ENCODE peak calls at places on chromosomes 5 and 9, in four cellular contexts. One of them, this sample, is unnamed.

GRCh38 chr9:122936883-122937282 is 3.9 kb upstream of the RABGAP1 start:
- DNase-seq in H1: no peak
- DNase-seq in GM12878: no peak
- DNase-seq in HepG2: no peak
- DNase-seq in this sample: no peak

GRCh38 chr9:18474778-18475177 is 825 bp downstream of the ADAMTSL1 start:
- DNase-seq in H1: no peak
- DNase-seq in GM12878: no peak
- DNase-seq in HepG2: no peak
- DNase-seq in this sample: no peak

GRCh38 chr5:125336401-125336800 is 590.0 kb upstream of the ZNF608 start:
- DNase-seq in GM12878: no peak
- DNase-seq in HepG2: no peak
- DNase-seq in H1: no peak
- DNase-seq in this sample: no peak

GRCh38 chr9:89116064-89116817 is 62.4 kb downstream of the SHC3 start:
- DNase-seq in H1: no peak
- DNase-seq in GM12878: no peak
- DNase-seq in HepG2: no peak
- DNase-seq in this sample: no peak

GRCh38 chr5:145683426-145683825 is 151.7 kb downstream of the PRELID2 start:
- DNase-seq in HepG2: no peak
- DNase-seq in H1: no peak
- DNase-seq in GM12878: no peak
- DNase-seq in this sample: no peak

GRCh38 chr9:2158111-2158610 is 143.0 kb downstream of the SMARCA2 start:
- DNase-seq in GM12878: peak
- DNase-seq in HepG2: no peak
- DNase-seq in H1: no peak
- DNase-seq in this sample: no peak

GRCh38 chr9:8855046-8855445 is 1055.5 kb upstream of the DMAC1 start:
- DNase-seq in H1: no peak
- DNase-seq in HepG2: no peak
- DNase-seq in GM12878: no peak
- DNase-seq in this sample: no peak

GRCh38 chr9:135507104-135508035 is 6.9 kb downstream of the MRPS2 start:
- DNase-seq in H1: no peak
- DNase-seq in GM12878: no peak
- DNase-seq in HepG2: no peak
- DNase-seq in this sample: no peak

GRCh38 chr9:136618578-136619547 is 43.9 kb upstream of the EGFL7 start:
- DNase-seq in GM12878: no peak
- DNase-seq in H1: no peak
- DNase-seq in HepG2: no peak
- DNase-seq in this sample: no peak

GRCh38 chr5:56610093-56610698 is 205.2 kb upstream of the MAP3K1 start:
- DNase-seq in H1: no peak
- DNase-seq in HepG2: no peak
- DNase-seq in GM12878: no peak
- DNase-seq in this sample: no peak

GRCh38 chr5:59728356-59728755 is 165.2 kb downstream of the PDE4D start:
- DNase-seq in HepG2: no peak
- DNase-seq in H1: no peak
- DNase-seq in GM12878: no peak
- DNase-seq in this sample: no peak

GRCh38 chr5:44388504-44389409 is 463 bp downstream of the FGF10 start:
- DNase-seq in HepG2: no peak
- DNase-seq in GM12878: no peak
- DNase-seq in H1: no peak
- DNase-seq in this sample: no peak

GRCh38 chr5:79237735-79238560 is 2.0 kb downstream of the JMY start:
- DNase-seq in HepG2: no peak
- DNase-seq in GM12878: no peak
- DNase-seq in H1: no peak
- DNase-seq in this sample: no peak

GRCh38 chr5:178145965-178146820 is 7.5 kb downstream of the NHP2 start:
- DNase-seq in HepG2: peak
- DNase-seq in GM12878: no peak
- DNase-seq in H1: peak
- DNase-seq in this sample: peak

GRCh38 chr9:21028476-21028875 is 3.0 kb downstream of the HACD4 start:
- DNase-seq in H1: no peak
- DNase-seq in GM12878: no peak
- DNase-seq in HepG2: no peak
- DNase-seq in this sample: no peak

GRCh38 chr5:111075520-111075919 is 4.0 kb downstream of the TSLP start:
- DNase-seq in HepG2: no peak
- DNase-seq in GM12878: no peak
- DNase-seq in H1: no peak
- DNase-seq in this sample: no peak

GRCh38 chr5:61881821-61882220 is 424.2 kb upstream of the KIF2A start:
- DNase-seq in H1: no peak
- DNase-seq in GM12878: no peak
- DNase-seq in HepG2: no peak
- DNase-seq in this sample: no peak

GRCh38 chr5:14190194-14191164 is 47.3 kb downstream of the TRIO start:
- DNase-seq in GM12878: no peak
- DNase-seq in H1: no peak
- DNase-seq in HepG2: no peak
- DNase-seq in this sample: no peak

GRCh38 chr5:163379298-163380155 is 57.9 kb upstream of the CCNG1 start:
- DNase-seq in GM12878: no peak
- DNase-seq in H1: no peak
- DNase-seq in HepG2: peak
- DNase-seq in this sample: no peak

GRCh38 chr9:77897292-77897691 is 134.3 kb downstream of the GNAQ start:
- DNase-seq in HepG2: peak
- DNase-seq in GM12878: no peak
- DNase-seq in H1: no peak
- DNase-seq in this sample: no peak

GRCh38 chr5:26009742-26010141 is 1028.6 kb downstream of the CDH9 start:
- DNase-seq in GM12878: no peak
- DNase-seq in HepG2: no peak
- DNase-seq in H1: peak
- DNase-seq in this sample: no peak

GRCh38 chr9:81183763-81184162 is 505.6 kb downstream of the TLE1 start:
- DNase-seq in HepG2: no peak
- DNase-seq in H1: no peak
- DNase-seq in GM12878: no peak
- DNase-seq in this sample: no peak

GRCh38 chr5:13771011-13771571 is 173.4 kb downstream of the DNAH5 start:
- DNase-seq in HepG2: no peak
- DNase-seq in GM12878: no peak
- DNase-seq in H1: no peak
- DNase-seq in this sample: no peak

DNA sequence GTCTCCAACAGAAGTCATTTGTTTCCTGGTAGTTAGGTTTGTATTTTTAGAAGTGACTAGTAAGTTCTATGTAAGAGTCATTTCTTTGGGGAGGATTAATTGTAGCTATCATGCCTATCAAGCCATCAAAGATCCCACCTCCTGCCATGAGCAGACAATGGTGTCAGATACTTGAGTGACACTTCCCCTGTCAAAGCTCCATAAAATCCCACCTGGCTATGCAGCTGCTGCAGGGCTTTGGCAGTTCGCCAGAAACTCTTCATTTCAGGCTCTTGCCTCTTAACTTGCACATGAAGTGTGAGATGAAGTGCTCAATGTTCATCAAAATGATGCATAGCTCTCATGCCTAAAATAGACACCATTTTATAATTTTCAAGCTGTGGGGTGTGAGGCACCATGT is 312.1 kb downstream of the CDH12 start:
- DNase-seq in H1: no peak
- DNase-seq in HepG2: no peak
- DNase-seq in GM12878: no peak
- DNase-seq in this sample: no peak
- TF ChIP-seq YY1 in H1: no peak
- TF ChIP-seq YY1 in HepG2: no peak
- TF ChIP-seq YY1 in GM12878: no peak
- TF ChIP-seq YY1 in this sample: no peak

GRCh38 chr9:126649477-126649876 is 35.7 kb downstream of the LMX1B start:
- DNase-seq in H1: no peak
- DNase-seq in GM12878: no peak
- DNase-seq in HepG2: no peak
- DNase-seq in this sample: no peak
- TF ChIP-seq SUZ12 in H1: no peak
- TF ChIP-seq SUZ12 in GM12878: no peak
- TF ChIP-seq SUZ12 in HepG2: no peak
- TF ChIP-seq SUZ12 in this sample: no peak

GRCh38 chr5:176549871-176550270 is 729 bp downstream of the CDHR2 start:
- DNase-seq in GM12878: no peak
- DNase-seq in HepG2: no peak
- DNase-seq in H1: no peak
- DNase-seq in this sample: no peak
- H3K4me3 ChIP-seq in GM12878: no peak
- H3K4me3 ChIP-seq in HepG2: peak
- H3K4me3 ChIP-seq in H1: no peak
- H3K4me3 ChIP-seq in this sample: no peak

GRCh38 chr9:120861935-120862334 is 15.1 kb downstream of the PHF19 start:
- DNase-seq in HepG2: no peak
- DNase-seq in H1: no peak
- DNase-seq in GM12878: no peak
- DNase-seq in this sample: no peak
- TF ChIP-seq YY1 in HepG2: no peak
- TF ChIP-seq YY1 in H1: no peak
- TF ChIP-seq YY1 in GM12878: no peak
- TF ChIP-seq YY1 in this sample: no peak

DNA sequence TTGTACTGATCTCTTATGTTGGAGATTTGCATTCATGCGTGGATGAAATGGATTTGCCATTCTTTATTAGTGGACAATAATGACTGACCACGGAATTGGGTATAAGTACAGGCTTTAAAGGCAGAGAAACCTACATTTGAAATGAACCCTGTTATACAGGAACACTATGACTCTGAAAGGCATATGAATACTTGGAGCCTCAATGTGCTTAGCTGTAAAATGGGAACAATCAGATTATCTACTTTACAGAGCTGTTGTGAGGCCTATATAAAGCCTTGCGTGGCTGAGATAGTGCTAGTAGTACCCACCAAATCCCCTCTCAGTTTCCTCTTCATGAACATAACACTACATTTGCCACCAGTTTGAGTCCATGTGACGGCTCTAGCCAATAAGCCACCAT is 18.9 kb upstream of the MGAT1 start:
- DNase-seq in HepG2: no peak
- DNase-seq in GM12878: no peak
- DNase-seq in H1: no peak
- DNase-seq in this sample: no peak
- TF ChIP-seq SUZ12 in HepG2: no peak
- TF ChIP-seq SUZ12 in GM12878: no peak
- TF ChIP-seq SUZ12 in H1: no peak
- TF ChIP-seq SUZ12 in this sample: no peak